ENCODE peak calls at places on chromosomes 4 and X, in five cellular contexts. F is heart left ventricle, T is choroid plexus epithelial cell, P is astrocyte of the spinal cord, Z is suprapubic skin. A is an unnamed sample.

GRCh38 chr4:8362483-8362882 is 78.0 kb downstream of the ACOX3 start:
- DNase-seq in P (no peak), Z (peak; percentile 3), F (no peak), T (no peak), A (peak; percentile 10)

GRCh38 chr4:173834151-173834550 is 304.1 kb upstream of the HAND2 start:
- DNase-seq in P (no peak), Z (no peak), T (peak; percentile 24), F (no peak), A (peak; percentile 9)

GRCh38 chr4:33959519-33959918 is 2284.8 kb downstream of the ARAP2 start:
- DNase-seq in P (peak; percentile 72), Z (no peak), T (peak; percentile 26), F (no peak), A (no peak)

GRCh38 chr4:112593438-112594133 is 43.1 kb downstream of the ZGRF1 start:
- DNase-seq in T (no peak), Z (no peak), F (no peak), P (no peak), A (no peak)

GRCh38 chr4:40070387-40070786 is 13.7 kb downstream of the N4BP2 start:
- DNase-seq in F (no peak), T (no peak), Z (no peak), P (no peak), A (no peak)

GRCh38 chrX:129721870-129722269 is 16.9 kb upstream of the XPNPEP2 start:
- DNase-seq in P (no peak), F (no peak), Z (no peak), T (no peak), A (no peak)

GRCh38 chrX:67726028-67726427 is 182.2 kb downstream of the AR start:
- DNase-seq in F (no peak), Z (no peak), T (no peak), P (no peak), A (no peak)

GRCh38 chr4:27684501-27685077 is 823.9 kb downstream of the STIM2 start:
- DNase-seq in Z (no peak), F (peak; percentile 46), T (peak; percentile 71), P (peak; percentile 58), A (peak; percentile 64)

GRCh38 chr4:164318350-164318749 is 435.6 kb upstream of the SMIM31 start:
- DNase-seq in T (no peak), Z (no peak), F (no peak), P (no peak), A (no peak)

GRCh38 chr4:98816386-98816785 is 112.5 kb downstream of the EIF4E start:
- DNase-seq in F (no peak), P (no peak), Z (no peak), T (no peak), A (no peak)

GRCh38 chrX:6729581-6729980 is 194.7 kb upstream of the VCX3A start:
- DNase-seq in T (no peak), Z (no peak), P (no peak), F (no peak), A (peak; percentile 61)

GRCh38 chr4:23225024-23225423 is 532.3 kb downstream of the GBA3 start:
- DNase-seq in Z (no peak), F (no peak), P (no peak), T (no peak), A (no peak)

GRCh38 chr4:122826596-122827257 is at the start of gene FGF2:
- DNase-seq in F (peak; percentile 82), P (peak; percentile 62), Z (peak; percentile 85), T (peak; percentile 56), A (no peak)

GRCh38 chr4:60588556-60588955 is 611.6 kb upstream of the ADGRL3 start:
- DNase-seq in P (no peak), F (no peak), T (no peak), Z (no peak), A (peak; percentile 75)

GRCh38 chr4:124903995-124904722 is 191.6 kb upstream of the ANKRD50 start:
- DNase-seq in P (peak; percentile 84), T (peak; percentile 84), F (no peak), Z (no peak), A (peak; percentile 79)

GRCh38 chrX:72258174-72258573 is 18.9 kb downstream of the RPS4X start:
- DNase-seq in T (peak; percentile 83), Z (no peak), F (no peak), P (peak; percentile 70), A (no peak)

GRCh38 chr4:80803337-80803736 is 227.2 kb upstream of the BMP3 start:
- DNase-seq in F (no peak), P (no peak), Z (no peak), T (no peak), A (no peak)

GRCh38 chr4:186932631-186933150 is 209.0 kb upstream of the FAT1 start:
- DNase-seq in P (peak; percentile 95), F (no peak), T (peak; percentile 58), Z (no peak), A (peak; percentile 39)

GRCh38 chr4:114780205-114780604 is 181.6 kb downstream of the UGT8 start:
- DNase-seq in P (peak; percentile 62), F (no peak), Z (no peak), T (peak; percentile 81), A (peak; percentile 8)

GRCh38 chr4:74932832-74933561 is at the start of gene PARM1:
- DNase-seq in T (peak; percentile 74), P (peak; percentile 76), Z (peak; percentile 92), F (peak; percentile 95), A (peak; percentile 56)

GRCh38 chr4:17613761-17614415 is 553 bp upstream of the MED28 start:
- DNase-seq in T (peak; percentile 73), F (no peak), P (no peak), Z (no peak), A (peak; percentile 86)

GRCh38 chr4:7733201-7733600 is 206.5 kb downstream of the AFAP1 start:
- DNase-seq in Z (no peak), P (no peak), T (no peak), F (peak; percentile 50), A (no peak)

GRCh38 chrX:50723006-50723405 is 91.0 kb downstream of the SHROOM4 start:
- DNase-seq in F (no peak), P (peak; percentile 26), T (peak; percentile 22), Z (no peak), A (peak; percentile 47)

GRCh38 chrX:154519389-154519788 is 3.4 kb upstream of the FAM3A start:
- DNase-seq in P (no peak), Z (no peak), T (no peak), F (no peak), A (no peak)

GRCh38 chrX:1657367-1658082 is 42.7 kb downstream of the ASMT start:
- DNase-seq in T (peak; percentile 36), F (no peak), Z (no peak), P (peak; percentile 42), A (peak; percentile 41)

GRCh38 chr4:138592801-138593200 is 350.7 kb upstream of the SLC7A11 start:
- DNase-seq in T (no peak), P (no peak), Z (no peak), F (no peak), A (no peak)

GRCh38 chr4:174134361-174134760 is 149.1 kb downstream of the FBXO8 start:
- DNase-seq in P (no peak), Z (no peak), T (no peak), F (no peak), A (no peak)

GRCh38 chr4:56475917-56476316 is 8.5 kb downstream of the SRP72 start:
- DNase-seq in P (no peak), Z (no peak), T (no peak), F (no peak), A (no peak)

GRCh38 chr4:35820026-35820425 is 424.3 kb downstream of the ARAP2 start:
- DNase-seq in P (no peak), T (no peak), F (no peak), Z (no peak), A (no peak)

GRCh38 chr4:85952518-85952917 is 407.3 kb downstream of the MAPK10 start:
- DNase-seq in F (no peak), P (peak; percentile 71), T (peak; percentile 83), Z (no peak), A (peak; percentile 36)

GRCh38 chr4:147823135-147823534 is 91.2 kb downstream of the ARHGAP10 start:
- DNase-seq in Z (no peak), P (no peak), F (no peak), T (peak; percentile 45), A (no peak)

GRCh38 chr4:8897768-8898167 is 26.1 kb upstream of the HMX1 start:
- DNase-seq in F (no peak), P (no peak), Z (no peak), T (no peak), A (peak; percentile 60)

GRCh38 chr4:1310031-1310795 is 20.5 kb downstream of the MAEA start:
- DNase-seq in Z (no peak), F (peak; percentile 44), T (peak; percentile 17), P (no peak), A (peak; percentile 78)
- H3K4me3 ChIP-seq in Z (peak overlapping the region; percentile 44), F (no peak overlapping the region), T (peak overlapping the region; percentile 61), P (peak overlapping the region; percentile 38), A (peak overlapping the region; percentile 25)

GRCh38 chrX:45851434-45851991 is 650.8 kb upstream of the DIPK2B start:
- DNase-seq in F (peak; percentile 57), Z (no peak), T (peak; percentile 11), P (no peak), A (peak; percentile 78)
- TF ChIP-seq CTCF in F (no peak), Z (no peak), T (no peak), P (no peak), A (no peak)

DNA sequence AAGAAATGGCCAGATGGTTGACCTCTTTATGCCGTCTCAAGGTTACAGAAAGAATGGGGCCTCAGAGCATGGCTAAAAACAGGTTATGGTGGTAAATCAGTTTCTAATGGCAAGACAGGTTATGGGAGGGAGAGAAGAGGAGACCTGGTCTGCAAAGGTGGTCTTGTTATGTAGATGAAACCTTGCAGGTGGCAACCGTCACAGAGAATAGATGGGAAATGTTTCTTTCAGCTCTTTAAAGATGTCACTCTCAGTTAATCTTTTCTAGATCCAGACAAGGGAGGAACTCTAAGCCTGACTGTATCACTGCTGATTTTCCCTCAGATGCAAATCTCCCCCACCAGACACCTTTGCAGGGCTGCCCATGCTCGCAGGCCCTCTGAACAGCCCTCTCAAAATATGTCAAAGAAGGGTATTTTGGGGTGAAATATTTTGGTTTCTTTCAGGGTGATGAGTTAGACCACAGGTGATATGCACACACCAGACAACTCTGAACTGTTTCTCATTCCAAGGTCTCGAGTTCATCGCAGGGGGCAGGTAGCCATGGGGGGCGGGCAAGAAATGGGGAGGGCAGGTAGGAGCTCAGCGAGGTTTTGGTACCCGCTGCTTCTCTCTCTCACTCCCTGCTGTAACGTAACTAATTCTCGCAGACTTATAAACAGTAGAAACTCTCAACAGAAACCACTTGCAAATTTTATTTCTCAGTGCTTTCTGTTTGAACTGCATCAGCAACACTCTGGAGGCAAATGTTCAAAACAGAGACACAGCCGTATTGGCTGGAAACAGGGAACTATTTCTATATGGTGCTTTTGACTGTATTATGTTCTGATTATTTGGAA is 32.4 kb downstream of the CASP3 start:
- DNase-seq in P (no peak), Z (no peak), T (no peak), F (no peak), A (no peak)
- H3K4me3 ChIP-seq in P (no peak overlapping the region), Z (no peak overlapping the region), T (no peak overlapping the region), F (no peak overlapping the region), A (no peak overlapping the region)

GRCh38 chrX:86061407-86061806 is 14.0 kb upstream of the CHM start:
- DNase-seq in P (no peak), F (no peak), T (no peak), Z (no peak), A (no peak)

DNA sequence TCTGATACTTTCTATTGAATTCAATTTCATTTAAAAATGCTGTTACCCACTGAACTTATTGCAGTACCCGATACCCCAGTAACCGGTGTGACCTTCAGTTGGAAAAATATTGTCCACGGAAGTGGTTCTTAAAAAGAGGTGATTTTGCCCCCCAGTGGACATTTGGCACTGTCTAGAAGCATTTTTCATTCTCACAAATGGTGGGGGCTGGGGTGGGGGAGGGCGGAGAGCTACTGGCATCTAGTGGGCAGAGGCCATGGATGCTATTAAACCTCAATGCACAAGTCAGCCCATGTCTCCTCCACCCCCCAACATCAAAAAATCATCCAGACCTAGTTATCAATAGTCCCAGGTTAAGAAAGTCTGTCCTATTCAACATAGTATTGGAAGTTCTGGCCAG is 19.6 kb upstream of the CHM start:
- DNase-seq in T (peak; percentile 27), Z (no peak), P (no peak), F (no peak), A (no peak)
- TF ChIP-seq CTCF in T (peak; percentile 27), Z (no peak), P (no peak), F (no peak), A (no peak)

A was measured in bronchial epithelial cell.